ENCODE peak calls at places on chromosomes 1 and 21, in four cellular contexts. W is left ventricle myocardium inferior, C is IMR-90, D is colonic mucosa. F is an unnamed sample.
A peak's percentile ranks its signal among the peaks of the same experiment; 100 is the strongest.

GRCh38 chr21:27346041-27346448 is 379.2 kb upstream of the ADAMTS5 start:
- DNase-seq in W (no peak), C (peak; percentile 68), D (no peak), F (no peak)

GRCh38 chr1:15963968-15964648 is 11.8 kb downstream of the ZBTB17 start:
- DNase-seq in W (no peak), C (no peak), D (no peak), F (no peak)

GRCh38 chr1:207259391-207259790 is 62.1 kb upstream of the CD55 start:
- DNase-seq in W (no peak), C (peak; percentile 19), D (no peak), F (no peak)

GRCh38 chr1:173445656-173446055 is 31.5 kb upstream of the PRDX6 start:
- DNase-seq in W (no peak), C (no peak), D (no peak), F (no peak)

GRCh38 chr1:215181518-215181917 is 99.0 kb downstream of the KCNK2 start:
- DNase-seq in W (no peak), C (no peak), D (no peak), F (no peak)

GRCh38 chr1:85135456-85135798 is 65.4 kb downstream of the SYDE2 start:
- DNase-seq in W (no peak), C (no peak), D (peak; percentile 31), F (no peak)

GRCh38 chr1:2528966-2529750 is 905 bp downstream of the HES5 start:
- DNase-seq in W (no peak), C (no peak), D (no peak), F (no peak)

GRCh38 chr1:76146184-76146583 is 71.6 kb downstream of the ST6GALNAC3 start:
- DNase-seq in W (no peak), C (no peak), D (no peak), F (no peak)

GRCh38 chr1:24321150-24321549 is 2.0 kb downstream of the GRHL3 start:
- DNase-seq in W (no peak), C (no peak), D (no peak), F (no peak)

GRCh38 chr1:229334716-229335115 is 8.1 kb downstream of the CCSAP start:
- DNase-seq in W (no peak), C (no peak), D (no peak), F (no peak)

GRCh38 chr1:90347366-90347765 is 352.5 kb downstream of the ZNF326 start:
- DNase-seq in W (no peak), C (no peak), D (peak; percentile 62), F (no peak)

GRCh38 chr1:100362821-100363466 is 10.6 kb downstream of the CDC14A start:
- DNase-seq in W (no peak), C (no peak), D (no peak), F (no peak)

GRCh38 chr1:100360790-100361232 is 8.5 kb downstream of the CDC14A start:
- DNase-seq in W (peak; percentile 53), C (peak; percentile 49), D (no peak), F (no peak)

GRCh38 chr1:100358210-100358609 is 5.9 kb downstream of the CDC14A start:
- DNase-seq in W (no peak), C (no peak), D (no peak), F (no peak)

GRCh38 chr1:100361249-100362089 is 9.2 kb downstream of the CDC14A start:
- DNase-seq in W (no peak), C (no peak), D (no peak), F (no peak)

GRCh38 chr1:100359139-100359538 is 6.8 kb downstream of the CDC14A start:
- DNase-seq in W (no peak), C (no peak), D (no peak), F (no peak)
- H3K27ac ChIP-seq in W (no peak overlapping the region), C (no peak overlapping the region), D (no peak overlapping the region), F (no peak overlapping the region)

DNA sequence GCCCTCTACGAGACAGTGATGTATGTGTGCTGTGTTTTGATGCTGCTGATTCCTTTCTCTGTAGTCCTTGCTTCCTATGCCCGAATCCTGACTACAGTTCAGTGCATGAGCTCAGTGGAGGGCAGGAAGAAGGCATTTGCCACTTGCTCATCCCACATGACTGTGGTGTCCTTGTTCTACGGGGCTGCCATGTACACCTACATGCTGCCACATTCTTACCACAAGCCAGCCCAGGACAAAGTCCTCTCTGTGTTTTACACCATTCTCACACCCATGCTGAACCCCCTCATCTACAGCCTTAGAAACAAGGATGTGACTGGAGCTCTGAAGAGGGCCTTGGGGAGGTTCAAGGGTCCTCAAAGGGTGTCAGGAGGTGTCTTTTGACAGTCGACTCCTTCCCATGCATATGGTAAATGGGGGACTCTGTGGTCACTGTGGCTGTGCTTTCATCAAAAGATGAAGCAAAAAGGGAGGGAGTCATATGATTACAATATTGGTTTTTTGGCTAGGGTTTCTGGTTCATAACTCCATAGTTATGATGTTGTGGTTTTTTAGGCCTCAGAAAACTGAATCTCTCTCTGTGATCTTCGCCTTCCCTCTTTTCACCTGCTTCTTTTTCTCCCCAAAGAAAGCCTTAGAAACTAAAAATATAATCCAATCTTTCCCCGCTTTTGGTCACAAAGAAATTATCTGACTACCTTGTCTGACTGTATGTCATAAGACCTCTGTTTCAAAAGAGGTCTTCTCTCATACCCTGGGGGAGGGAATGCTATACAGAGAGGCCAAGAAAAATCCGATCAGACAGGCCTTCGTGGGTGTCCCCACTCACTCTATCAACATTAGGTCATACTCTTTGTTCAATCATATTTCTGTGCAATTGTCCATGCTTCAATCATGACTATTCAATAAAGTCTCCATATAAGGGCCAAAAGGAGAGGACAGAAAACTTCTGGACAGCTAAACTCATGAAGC is 4.2 kb downstream of the OR2T1 start:
- DNase-seq in W (no peak), C (no peak), D (no peak), F (no peak)
- H3K9me3 ChIP-seq in W (peaks cover 16% of the 10 kb centered on the region), C (peaks cover 24% of the 10 kb centered on the region), D (no peaks in the 10 kb centered on the region), F (peaks cover 17% of the 10 kb centered on the region)

GRCh38 chr1:168835791-168836190 is 106.8 kb upstream of the DPT start:
- DNase-seq in W (no peak), C (no peak), D (no peak), F (no peak)
- H3K4me1 ChIP-seq in W (peaks cover 43% of the 10 kb centered on the region), C (no peaks in the 10 kb centered on the region), D (peaks cover 6% of the 10 kb centered on the region), F (peaks cover 5% of the 10 kb centered on the region)

GRCh38 chr1:115088871-115089442 is 346 bp downstream of the TSPAN2 start:
- DNase-seq in W (no peak), C (no peak), D (no peak), F (no peak)
- H3K27ac ChIP-seq in W (peak overlapping the region; percentile 89), C (no peak overlapping the region), D (peak overlapping the region; percentile 52), F (peak overlapping the region; percentile 94)

GRCh38 chr1:248704556-248704955 is 2.0 kb upstream of the OR14I1 start:
- DNase-seq in W (no peak), C (no peak), D (no peak), F (no peak)
- H3K9me3 ChIP-seq in W (no peaks in the 10 kb centered on the region), C (peaks cover 12% of the 10 kb centered on the region), D (no peaks in the 10 kb centered on the region), F (no peaks in the 10 kb centered on the region)

GRCh38 chr1:115337633-115338456 is at the start of gene NGF:
- DNase-seq in W (peak; percentile 60), C (peak; percentile 78), D (no peak), F (peak; percentile 70)

GRCh38 chr1:115336741-115337140 is 1.3 kb downstream of the NGF start:
- DNase-seq in W (no peak), C (no peak), D (no peak), F (no peak)

GRCh38 chr1:115337276-115337632 is 795 bp downstream of the NGF start:
- DNase-seq in W (no peak), C (no peak), D (no peak), F (no peak)

GRCh38 chr1:115340879-115341278 is 2.8 kb upstream of the NGF start:
- DNase-seq in W (no peak), C (no peak), D (no peak), F (no peak)

DNA sequence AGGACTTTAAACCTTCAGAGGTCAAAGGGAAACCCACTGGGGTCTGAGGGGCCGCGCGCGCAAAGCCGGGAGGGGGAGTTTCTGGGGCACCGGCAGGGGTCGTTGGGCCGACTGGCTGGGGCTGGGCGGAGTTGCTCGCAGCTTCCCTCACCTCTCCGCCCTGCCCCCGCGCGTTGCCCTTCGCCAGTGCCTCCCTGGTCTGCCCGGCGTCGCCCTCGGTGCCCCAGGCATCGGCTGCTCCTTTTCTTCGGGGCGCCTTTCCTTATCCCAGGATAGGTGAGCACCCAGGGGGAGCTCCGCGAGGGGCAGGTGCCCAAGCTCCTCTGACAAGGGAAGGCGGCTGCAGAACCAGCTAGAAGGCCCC is 390 bp upstream of the NGF start:
- DNase-seq in W (no peak), C (no peak), D (no peak), F (no peak)
- H3K4me1 ChIP-seq in W (peaks cover 71% of the 10 kb centered on the region), C (peaks cover 4% of the 10 kb centered on the region), D (peaks cover 9% of the 10 kb centered on the region), F (no peaks in the 10 kb centered on the region)

DNA sequence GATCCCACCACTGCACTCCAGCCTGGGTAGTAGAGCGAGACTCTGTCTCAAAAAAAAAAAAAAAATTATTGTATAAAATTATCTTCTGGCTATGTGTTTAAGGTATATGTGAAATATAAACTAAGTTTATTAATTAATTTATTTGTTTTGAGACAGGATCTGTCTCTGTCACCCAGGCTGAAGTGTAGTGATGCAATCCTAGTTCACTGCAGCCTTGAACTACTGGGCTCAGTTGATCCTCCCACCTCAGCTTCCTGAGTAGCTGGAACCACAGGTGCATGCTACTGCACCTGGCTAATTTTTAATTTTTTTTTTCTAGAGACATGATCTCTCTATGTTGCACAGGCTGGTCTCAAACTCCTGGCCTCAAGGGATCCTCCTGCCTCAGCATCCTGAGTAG is 67.9 kb downstream of the RD3 start:
- DNase-seq in W (no peak), C (no peak), D (no peak), F (no peak)
- H3K27ac ChIP-seq in W (no peak overlapping the region), C (no peak overlapping the region), D (no peak overlapping the region), F (no peak overlapping the region)

DNA sequence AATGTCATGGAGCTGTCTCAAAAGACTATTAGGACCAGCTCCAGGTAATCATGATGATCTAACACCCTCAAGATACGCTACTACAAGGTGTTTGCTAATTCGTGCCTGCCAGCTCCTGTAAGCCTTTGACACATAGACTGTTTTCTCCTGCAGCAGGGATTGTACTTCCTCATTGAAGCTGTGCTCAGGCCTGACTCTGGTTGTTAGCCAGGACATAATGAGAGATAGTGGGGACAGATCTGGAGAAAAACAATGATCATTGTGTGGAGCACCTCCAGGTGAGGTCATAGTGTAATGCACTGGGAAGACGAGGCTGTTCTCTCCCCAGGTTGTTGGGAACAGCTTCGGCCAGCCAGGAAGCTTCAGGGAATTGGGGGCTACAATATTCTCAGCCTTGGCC is 94.6 kb downstream of the SETD4 start:
- DNase-seq in W (no peak), C (no peak), D (no peak), F (no peak)
- H3K9me3 ChIP-seq in W (no peaks in the 10 kb centered on the region), C (no peaks in the 10 kb centered on the region), D (no peaks in the 10 kb centered on the region), F (no peaks in the 10 kb centered on the region)